ENCODE peak calls at places on chromosomes 11 and 22, in six cellular contexts. Y is upper lobe of right lung, N is GM03348, A is keratinocyte, Z is adipocyte, J is GOT3. Q is an unnamed sample.

GRCh38 chr11:113487622-113488021 is 12.4 kb upstream of the DRD2 start:
- DNase-seq in Y (no peak), N (no peak), A (no peak), Z (no peak), J (no peak), Q (no peak)

GRCh38 chr11:125123947-125124633 is 12.7 kb upstream of the TMEM218 start:
- DNase-seq in Y (peak; percentile 81), N (no peak), A (peak; percentile 21), Z (peak; percentile 65), J (no peak), Q (no peak)

GRCh38 chr22:19503869-19504268 is 20.3 kb downstream of the CLDN5 start:
- DNase-seq in Y (peak; percentile 51), N (no peak), A (no peak), Z (no peak), J (no peak), Q (no peak)

GRCh38 chr11:36628765-36629199 is 30.7 kb upstream of the RAG2 start:
- DNase-seq in Y (no peak), N (no peak), A (no peak), Z (no peak), J (no peak), Q (no peak)

GRCh38 chr22:50200333-50201190 is at the start of gene SELENOO:
- DNase-seq in Y (peak; percentile 96), N (peak; percentile 100), A (peak; percentile 35), Z (peak; percentile 96), J (peak; percentile 72), Q (peak; percentile 92)

GRCh38 chr22:22830193-22830592 is 57.4 kb upstream of the IGLL5 start:
- DNase-seq in Y (no peak), N (no peak), A (no peak), Z (no peak), J (no peak), Q (no peak)

GRCh38 chr11:2453436-2453835 is 8.6 kb downstream of the KCNQ1 start:
- DNase-seq in Y (no peak), N (no peak), A (no peak), Z (no peak), J (no peak), Q (peak; percentile 50)

GRCh38 chr11:12893787-12894672 is 115.1 kb upstream of the RASSF10 start:
- DNase-seq in Y (peak; percentile 71), N (peak; percentile 76), A (peak; percentile 25), Z (peak; percentile 83), J (no peak), Q (no peak)

GRCh38 chr11:99513368-99513767 is 492.6 kb downstream of the CNTN5 start:
- DNase-seq in Y (no peak), N (no peak), A (no peak), Z (peak; percentile 42), J (no peak), Q (no peak)

GRCh38 chr22:46091277-46091977 is 58.9 kb upstream of the PPARA start:
- DNase-seq in Y (peak; percentile 37), N (no peak), A (no peak), Z (no peak), J (no peak), Q (no peak)

GRCh38 chr11:70915158-70915795 is 337.1 kb downstream of the SHANK2 start:
- DNase-seq in Y (peak; percentile 22), N (no peak), A (no peak), Z (no peak), J (no peak), Q (no peak)

GRCh38 chr22:19556963-19557545 is 32.8 kb upstream of the CLDN5 start:
- DNase-seq in Y (no peak), N (no peak), A (no peak), Z (no peak), J (no peak), Q (no peak)

GRCh38 chr22:30541979-30542810 is 4.3 kb downstream of the SEC14L6 start:
- DNase-seq in Y (peak; percentile 75), N (peak; percentile 37), A (no peak), Z (peak; percentile 30), J (no peak), Q (no peak)